ENCODE peak calls at places on chromosomes 16 and 17, in seven cellular contexts. S is foreskin keratinocyte, N is tibial nerve, X is MM.1S, O is sigmoid colon, E is HepG2, L is heart left ventricle. D is an unnamed sample.
A peak's percentile ranks its signal among the peaks of the same experiment; 100 is the strongest.

GRCh38 chr17:10738516-10739258 is 8.9 kb upstream of the TMEM220 start:
- DNase-seq in E (peak; percentile 49), L (no peak), X (no peak), S (no peak), O (peak; percentile 59), N (no peak), D (no peak)

GRCh38 chr16:62963846-62964245 is 927.6 kb upstream of the CDH8 start:
- DNase-seq in N (no peak), L (no peak), S (no peak), O (no peak), E (no peak), X (no peak), D (no peak)

GRCh38 chr17:40806131-40806530 is 6.4 kb upstream of the KRT28 start:
- DNase-seq in O (no peak), L (no peak), N (no peak), X (no peak), E (no peak), S (no peak), D (no peak)

GRCh38 chr16:8522757-8523156 is 67.6 kb downstream of the TMEM114 start:
- DNase-seq in N (no peak), L (no peak), X (no peak), S (no peak), O (no peak), E (no peak), D (no peak)

GRCh38 chr17:37086329-37086728 is 137.6 kb downstream of the AATF start:
- DNase-seq in E (no peak), X (no peak), O (no peak), N (no peak), S (no peak), L (no peak), D (no peak)

GRCh38 chr17:54887787-54888186 is 12.9 kb upstream of the TOM1L1 start:
- DNase-seq in O (no peak), N (no peak), S (no peak), E (no peak), L (no peak), X (no peak), D (no peak)

GRCh38 chr17:2704031-2704889 is 7.3 kb downstream of the CLUH start:
- DNase-seq in S (no peak), O (peak; percentile 62), L (peak; percentile 74), E (no peak), X (no peak), N (no peak), D (no peak)

GRCh38 chr17:79169861-79170260 is 95.2 kb downstream of the ENGASE start:
- DNase-seq in E (no peak), S (no peak), O (no peak), N (no peak), L (no peak), X (no peak), D (no peak)

GRCh38 chr16:88623858-88624257 is 14.5 kb upstream of the IL17C start:
- DNase-seq in S (no peak), O (no peak), E (no peak), N (no peak), X (no peak), L (no peak), D (no peak)

GRCh38 chr17:28071891-28072606 is 29.6 kb downstream of the NLK start:
- DNase-seq in O (no peak), L (no peak), N (no peak), E (no peak), S (no peak), X (no peak), D (peak; percentile 53)
- H3K4me1 ChIP-seq in O (peaks cover 13% of the 10 kb centered on the region), L (peaks cover 12% of the 10 kb centered on the region), N (no peaks in the 10 kb centered on the region), E (no peaks in the 10 kb centered on the region), S (no peaks in the 10 kb centered on the region), X (no peaks in the 10 kb centered on the region), D (peaks cover 39% of the 10 kb centered on the region)

GRCh38 chr16:84907046-84907445 is 87.3 kb downstream of the CRISPLD2 start:
- DNase-seq in E (no peak), L (no peak), N (no peak), X (no peak), O (no peak), S (no peak), D (no peak)
- H3K27ac ChIP-seq in E (no peak overlapping the region), L (no peak overlapping the region), N (no peak overlapping the region), X (no peak overlapping the region), O (peak overlapping the region; percentile 1), S (no peak overlapping the region), D (no peak overlapping the region)

GRCh38 chr16:17368951-17369350 is 101.8 kb downstream of the XYLT1 start:
- DNase-seq in L (no peak), S (no peak), X (no peak), E (no peak), N (no peak), O (no peak), D (peak; percentile 80)

GRCh38 chr16:17368511-17368910 is 102.2 kb downstream of the XYLT1 start:
- DNase-seq in N (no peak), O (no peak), L (no peak), S (no peak), E (no peak), X (no peak), D (no peak)

GRCh38 chr16:17369441-17369951 is 101.3 kb downstream of the XYLT1 start:
- DNase-seq in O (no peak), X (peak; percentile 68), S (no peak), E (no peak), L (peak; percentile 77), N (peak; percentile 36), D (peak; percentile 85)

GRCh38 chr16:17371014-17371296 is 99.8 kb downstream of the XYLT1 start:
- DNase-seq in L (no peak), S (no peak), E (no peak), X (no peak), O (no peak), N (no peak), D (no peak)

GRCh38 chr16:17370233-17371013 is 100.3 kb downstream of the XYLT1 start:
- DNase-seq in E (no peak), S (no peak), O (no peak), N (no peak), L (no peak), X (no peak), D (no peak)
- H3K4me1 ChIP-seq in E (no peaks in the 10 kb centered on the region), S (no peaks in the 10 kb centered on the region), O (peaks cover 61% of the 10 kb centered on the region), N (peaks cover 21% of the 10 kb centered on the region), L (peaks cover 11% of the 10 kb centered on the region), X (peaks cover 22% of the 10 kb centered on the region), D (peaks cover 100% of the 10 kb centered on the region)

GRCh38 chr16:22232277-22233049 is 26.4 kb downstream of the EEF2K start:
- DNase-seq in X (no peak), O (no peak), L (no peak), S (peak; percentile 46), N (no peak), E (peak; percentile 93), D (no peak)
- H3K27ac ChIP-seq in X (no peak overlapping the region), O (peak overlapping the region; percentile 74), L (peak overlapping the region; percentile 28), S (no peak overlapping the region), N (no peak overlapping the region), E (peak overlapping the region; percentile 81), D (no peak overlapping the region)

DNA sequence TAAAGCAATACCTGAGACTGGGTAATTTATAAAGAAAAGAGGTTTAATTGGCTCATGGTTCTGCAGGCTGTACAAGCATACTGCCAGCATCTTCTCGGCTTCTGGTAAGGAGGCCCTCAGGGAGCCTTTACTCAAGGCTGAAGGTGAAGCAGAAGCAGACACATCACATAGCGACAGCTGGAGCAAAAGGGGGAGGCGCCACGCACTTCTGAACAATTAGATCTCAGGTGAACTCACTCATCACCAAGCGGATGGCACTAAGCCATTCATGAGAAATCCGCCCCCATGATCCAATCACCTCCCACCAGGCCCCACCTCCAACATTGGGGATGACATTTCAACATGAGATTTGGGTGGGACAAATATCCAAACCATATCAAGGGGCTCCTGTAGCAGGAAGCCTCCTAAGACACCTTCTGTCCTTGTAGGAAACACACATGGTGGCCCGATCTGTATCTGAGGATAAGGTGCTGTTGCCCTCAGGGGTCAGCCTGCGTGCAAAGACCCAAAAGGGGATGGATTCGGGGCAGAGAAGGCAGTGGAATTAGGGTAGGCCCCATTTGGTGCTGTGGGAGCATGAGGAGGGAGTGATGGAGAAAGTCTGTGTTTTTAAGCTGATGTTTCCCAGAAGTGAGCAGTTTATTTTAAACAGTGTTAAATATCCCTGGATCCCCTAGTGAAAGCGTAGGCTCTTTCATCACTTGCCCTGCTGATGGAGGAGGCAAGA is 23.0 kb downstream of the IL21R start:
- DNase-seq in S (no peak), O (peak; percentile 24), X (no peak), L (no peak), E (no peak), N (no peak), D (no peak)
- H3K4me1 ChIP-seq in S (no peaks in the 10 kb centered on the region), O (no peaks in the 10 kb centered on the region), X (no peaks in the 10 kb centered on the region), L (no peaks in the 10 kb centered on the region), E (peaks cover 10% of the 10 kb centered on the region), N (no peaks in the 10 kb centered on the region), D (peaks cover 33% of the 10 kb centered on the region)

GRCh38 chr16:628321-629061 is 2.3 kb upstream of the WFIKKN1 start:
- DNase-seq in L (peak; percentile 29), S (no peak), E (no peak), X (no peak), O (peak; percentile 61), N (no peak), D (no peak)

GRCh38 chr16:629289-630023 is 1.3 kb upstream of the WFIKKN1 start:
- DNase-seq in N (no peak), O (no peak), X (no peak), E (peak; percentile 44), S (no peak), L (peak; percentile 23), D (peak; percentile 14)

GRCh38 chr16:630815-631405 is at the start of gene WFIKKN1:
- DNase-seq in S (no peak), X (no peak), E (peak; percentile 59), N (no peak), O (no peak), L (no peak), D (no peak)

GRCh38 chr16:631808-632358 is 1.1 kb downstream of the WFIKKN1 start:
- DNase-seq in N (no peak), X (no peak), S (no peak), E (no peak), O (no peak), L (no peak), D (no peak)

DNA sequence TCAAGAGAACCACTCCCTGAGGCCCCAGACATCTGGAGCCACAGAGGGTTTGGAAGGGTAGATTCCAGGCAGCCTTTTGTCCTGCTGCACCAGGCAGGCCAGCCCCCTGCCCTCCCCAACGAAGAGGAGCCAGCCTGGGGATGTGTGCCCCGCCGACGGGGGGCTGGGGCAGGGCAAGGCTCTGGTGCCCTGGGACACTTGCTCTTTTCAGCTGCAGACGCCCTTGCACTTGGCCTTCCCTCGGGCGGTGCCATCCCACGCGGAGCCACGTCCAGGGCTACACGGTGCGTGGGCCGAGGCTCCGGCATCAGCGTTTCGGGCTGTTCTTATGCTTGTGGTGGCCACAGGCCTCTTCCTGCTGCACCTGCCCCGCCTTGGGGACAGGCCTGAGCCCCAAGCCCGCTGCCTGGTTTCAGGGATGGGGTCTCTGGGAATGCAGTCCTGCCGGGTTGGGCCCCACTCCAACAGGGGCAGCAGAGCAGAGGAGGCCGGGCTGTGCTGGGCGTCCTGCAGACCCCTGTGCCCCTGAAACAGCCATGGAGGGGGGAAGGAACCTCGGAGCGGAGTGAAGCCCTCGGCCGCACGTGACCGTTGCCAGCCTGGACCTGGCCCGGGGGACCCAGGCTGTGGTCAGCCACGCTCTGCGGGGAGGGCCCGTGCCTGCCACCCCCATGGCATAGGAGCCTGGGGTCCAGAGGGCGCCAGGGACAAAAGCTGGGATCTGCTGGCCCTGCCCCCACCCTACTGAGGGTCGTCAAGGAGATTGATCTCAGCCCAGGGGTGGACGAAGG is 566 bp upstream of the WFIKKN1 start:
- DNase-seq in N (no peak), X (no peak), S (no peak), L (no peak), E (no peak), O (no peak), D (no peak)
- H3K27ac ChIP-seq in N (peak overlapping the region; percentile 56), X (no peak overlapping the region), S (no peak overlapping the region), L (no peak overlapping the region), E (peak overlapping the region; percentile 71), O (no peak overlapping the region), D (no peak overlapping the region)

D was measured in CD4-positive, alpha-beta memory T cell.